ENCODE peak calls at places on chromosome 3, in eight cellular contexts. I is PC-3, N is fibroblast of lung, W is endodermal cell, R is colonic mucosa, E is HCT116, D is IMR-90, O is mammary epithelial cell. M is an unnamed sample.

GRCh38 chr3:10469406-10470119 is 35.8 kb downstream of the ATP2B2 start:
- DNase-seq in D (no peak), W (no peak), E (no peak), N (no peak), R (no peak), O (no peak), I (no peak), M (no peak)

GRCh38 chr3:174424656-174425055 is 434.5 kb upstream of the NAALADL2 start:
- DNase-seq in I (no peak), N (no peak), R (no peak), O (no peak), W (no peak), E (no peak), D (no peak), M (no peak)

GRCh38 chr3:155497930-155498647 is 204.6 kb upstream of the STRIT1 start:
- DNase-seq in W (no peak), R (no peak), O (peak; percentile 87), E (peak; percentile 60), D (peak; percentile 50), I (peak; percentile 85), N (peak; percentile 96), M (peak; percentile 77)

GRCh38 chr3:123816673-123817207 is 67.4 kb downstream of the MYLK start:
- DNase-seq in I (no peak), R (no peak), D (peak; percentile 90), O (no peak), W (peak; percentile 7), N (peak; percentile 95), E (no peak), M (peak; percentile 64)

GRCh38 chr3:85760342-85760741 is 801.6 kb downstream of the CADM2 start:
- DNase-seq in E (no peak), D (no peak), W (no peak), R (no peak), I (peak; percentile 86), N (peak; percentile 14), O (peak; percentile 41), M (no peak)

GRCh38 chr3:198079771-198080520 is 119.9 kb downstream of the LMLN start:
- DNase-seq in W (no peak), R (peak; percentile 21), I (peak; percentile 54), N (peak; percentile 19), D (peak; percentile 5), E (peak; percentile 50), O (peak; percentile 74), M (peak; percentile 5)

GRCh38 chr3:35721628-35722027 is 82.3 kb downstream of the ARPP21 start:
- DNase-seq in I (no peak), W (no peak), R (no peak), E (no peak), N (peak; percentile 24), O (no peak), D (no peak), M (no peak)

GRCh38 chr3:53801319-53801718 is 44.9 kb downstream of the CHDH start:
- DNase-seq in O (no peak), W (no peak), N (no peak), I (no peak), D (no peak), E (no peak), R (no peak), M (no peak)

GRCh38 chr3:24242012-24242698 is 252.5 kb downstream of the THRB start:
- DNase-seq in I (peak; percentile 93), D (peak; percentile 45), R (no peak), N (peak; percentile 89), W (no peak), O (peak; percentile 84), E (no peak), M (peak; percentile 84)

GRCh38 chr3:42749025-42749752 is 23.9 kb downstream of the CCDC13 start:
- DNase-seq in W (peak; percentile 38), O (no peak), E (no peak), D (no peak), I (no peak), N (no peak), R (no peak), M (no peak)

GRCh38 chr3:193190387-193190786 is 50.6 kb upstream of the PLAAT1 start:
- DNase-seq in I (peak; percentile 44), O (peak; percentile 21), W (peak; percentile 89), R (peak; percentile 21), E (peak; percentile 19), D (no peak), N (peak; percentile 25), M (no peak)

GRCh38 chr3:127790009-127790533 is 32.2 kb downstream of the MGLL start:
- DNase-seq in O (no peak), I (no peak), W (no peak), N (no peak), D (no peak), R (no peak), E (no peak), M (no peak)

GRCh38 chr3:127792664-127793292 is 29.5 kb downstream of the MGLL start:
- DNase-seq in W (no peak), O (peak; percentile 38), N (peak; percentile 92), D (peak; percentile 98), I (peak; percentile 71), E (no peak), R (peak; percentile 65), M (peak; percentile 93)

GRCh38 chr3:127789051-127789450 is 33.3 kb downstream of the MGLL start:
- DNase-seq in R (no peak), N (no peak), W (no peak), O (no peak), I (no peak), E (no peak), D (no peak), M (no peak)

GRCh38 chr3:127791221-127791913 is 30.9 kb downstream of the MGLL start:
- DNase-seq in N (peak; percentile 65), R (peak; percentile 62), I (peak; percentile 69), O (peak; percentile 51), W (peak; percentile 84), E (no peak), D (peak; percentile 90), M (peak; percentile 84)

DNA sequence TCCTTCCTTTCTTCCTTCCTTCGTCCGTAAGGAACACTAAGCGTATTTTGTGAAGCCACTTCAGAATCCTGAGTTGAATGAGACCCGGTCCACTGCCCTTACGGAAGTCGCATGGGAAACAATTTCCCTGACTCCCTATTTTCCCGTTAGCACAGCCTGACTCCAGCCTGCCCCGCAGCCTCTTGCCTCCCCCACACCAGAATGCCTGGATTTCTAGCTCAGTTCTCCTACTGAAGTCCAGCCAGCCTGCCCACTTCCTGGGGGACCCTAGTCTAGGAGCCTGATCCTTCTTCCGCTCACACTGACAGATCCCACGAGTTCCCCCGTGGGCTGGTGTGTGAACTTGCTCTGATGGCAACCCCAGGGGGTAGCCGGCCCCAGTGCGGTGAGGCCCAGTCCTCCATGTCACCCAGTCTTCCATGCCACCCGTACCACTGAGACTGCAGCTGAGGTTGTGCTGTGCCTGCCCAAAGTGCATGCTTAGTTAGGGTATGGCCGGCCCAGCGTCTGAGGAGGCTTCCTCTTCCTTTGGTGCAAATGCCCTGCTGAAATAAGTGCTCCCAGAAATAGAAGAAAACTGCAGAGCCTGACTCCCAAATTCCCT is 31.6 kb downstream of the MGLL start:
- DNase-seq in R (no peak), O (no peak), D (no peak), W (no peak), N (no peak), E (no peak), I (no peak), M (no peak)
- H3K9ac ChIP-seq in R (no peak overlapping the region), O (no peak overlapping the region), D (peak overlapping the region; percentile 82), W (no peak overlapping the region), N (no peak overlapping the region), E (no peak overlapping the region), I (no peak overlapping the region), M (peak overlapping the region; percentile 17)

DNA sequence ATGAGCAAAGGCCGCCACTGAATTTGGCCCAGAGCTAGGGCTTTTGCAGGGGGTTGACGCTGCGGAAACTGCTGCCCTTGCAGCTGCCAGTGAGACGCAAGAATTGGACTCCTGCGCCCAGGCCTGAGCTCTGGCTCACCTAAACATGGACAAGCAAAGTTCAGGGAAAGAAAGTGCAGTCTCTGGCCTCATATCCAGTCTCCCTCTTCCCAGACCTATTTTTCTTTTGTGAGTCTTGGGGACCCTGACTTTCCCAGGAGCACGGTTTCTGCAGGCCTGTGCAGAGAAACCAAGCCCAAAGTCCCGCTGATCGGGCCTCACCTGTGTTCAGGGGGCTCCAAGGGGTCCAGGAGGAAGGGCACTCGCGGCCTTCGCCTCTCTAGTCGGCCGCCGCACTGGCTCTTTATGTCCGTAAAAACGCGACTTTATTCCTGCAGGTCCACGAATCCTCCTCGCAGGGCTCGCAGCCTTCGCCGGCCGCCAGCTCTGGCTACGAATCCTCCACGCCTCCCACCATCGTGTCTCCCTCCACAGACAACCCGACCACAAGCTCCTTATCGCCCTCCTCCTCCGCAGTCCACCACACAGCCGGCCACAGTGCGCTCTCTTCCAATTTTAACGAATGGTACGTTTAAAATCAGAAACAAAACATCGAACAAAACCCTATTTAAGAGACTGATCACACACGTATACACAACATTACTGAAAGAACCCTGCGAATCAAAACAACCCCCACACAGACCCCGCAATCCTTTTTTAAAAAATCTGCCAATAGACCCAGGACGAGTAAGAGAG is 3.9 kb downstream of the ZIC1 start:
- DNase-seq in O (no peak), N (no peak), I (no peak), D (no peak), E (no peak), R (no peak), W (peak; percentile 82), M (no peak)
- H3K4me3 ChIP-seq in O (no peak overlapping the region), N (peak overlapping the region; percentile 8), I (no peak overlapping the region), D (no peak overlapping the region), E (no peak overlapping the region), R (no peak overlapping the region), W (peak overlapping the region; percentile 14), M (peak overlapping the region; percentile 71)

DNA sequence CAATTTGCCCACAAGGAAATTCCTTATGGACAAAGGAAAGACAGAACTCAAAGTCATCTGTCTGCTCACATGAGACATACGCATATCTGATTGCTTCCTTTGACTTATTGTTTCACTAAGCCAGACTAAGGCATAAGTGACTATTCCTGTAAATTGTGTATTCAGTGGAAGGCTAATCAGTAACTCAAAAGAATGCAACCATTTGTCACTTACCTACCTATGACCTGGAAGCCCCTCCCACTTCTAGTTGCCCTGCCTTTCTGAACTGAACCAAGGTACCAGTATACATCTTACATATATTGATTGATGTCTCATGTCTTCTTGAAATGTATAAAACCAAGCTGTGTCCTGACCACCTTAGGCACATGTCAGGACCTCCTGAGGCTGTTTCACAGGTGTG is 53.5 kb upstream of the PROK2 start:
- DNase-seq in I (no peak), R (no peak), E (no peak), N (no peak), W (peak; percentile 61), D (no peak), O (no peak), M (no peak)
- H3K4me1 ChIP-seq in I (no peaks in the 10 kb centered on the region), R (no peaks in the 10 kb centered on the region), E (no peaks in the 10 kb centered on the region), N (no peaks in the 10 kb centered on the region), W (peaks cover 14% of the 10 kb centered on the region), D (no peaks in the 10 kb centered on the region), O (no peaks in the 10 kb centered on the region), M (peaks cover 5% of the 10 kb centered on the region)

DNA sequence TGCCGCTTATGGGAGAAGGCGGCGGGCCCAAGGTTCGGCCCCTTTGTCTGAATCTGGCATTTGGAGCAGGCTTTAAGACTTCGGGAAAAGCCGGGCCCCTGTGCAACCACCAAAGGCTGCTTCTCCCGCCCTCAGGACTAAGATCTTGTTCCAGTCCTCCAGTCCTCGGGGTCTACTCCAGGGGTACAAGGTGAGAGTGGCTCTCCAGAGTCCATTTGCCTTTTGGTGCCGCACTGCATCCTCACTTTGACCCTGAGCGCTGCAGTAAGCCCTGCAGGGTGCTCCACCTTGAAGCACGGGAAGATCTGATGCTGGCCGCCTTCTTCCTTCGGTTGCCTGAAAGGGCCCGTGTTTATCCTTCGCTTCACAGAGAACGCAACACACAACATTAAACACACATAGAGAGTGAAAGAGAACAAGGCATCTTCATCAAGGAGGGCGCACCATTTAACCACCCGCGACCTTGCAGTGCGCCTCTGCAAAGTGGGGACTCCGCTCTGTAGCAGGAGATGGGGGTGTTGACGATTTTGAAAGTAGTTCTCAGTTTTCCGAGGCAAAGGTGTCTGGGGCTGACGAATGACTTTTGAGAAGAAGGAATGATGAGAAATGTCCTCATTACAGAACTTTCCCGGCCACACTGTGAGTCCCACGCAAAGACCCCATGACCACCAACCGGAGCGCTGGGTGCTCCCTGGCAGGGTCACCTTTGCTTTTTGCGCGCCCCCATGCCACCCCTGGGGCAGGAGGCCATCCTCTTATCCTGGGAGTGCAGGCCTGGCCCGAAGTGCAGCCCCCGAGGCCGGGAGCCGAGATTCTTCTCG is 1.0 kb downstream of the PIGZ start:
- DNase-seq in R (no peak), N (no peak), D (no peak), O (no peak), I (no peak), W (peak; percentile 47), E (no peak), M (no peak)
- H3K9ac ChIP-seq in R (peak overlapping the region; percentile 89), N (peak overlapping the region; percentile 50), D (no peak overlapping the region), O (no peak overlapping the region), I (no peak overlapping the region), W (no peak overlapping the region), E (peak overlapping the region; percentile 57), M (peak overlapping the region; percentile 89)